ENCODE peak calls at places on chromosomes 16 and 17, in seven cellular contexts. P is tibial nerve, B is neural progenitor cell, O is prostate gland, Q is lung, G is heart left ventricle, R is upper lobe of left lung. E is an unnamed sample.

GRCh38 chr16:50735629-50736122 is 6.2 kb upstream of the CYLD start:
- DNase-seq in B (no peak), O (no peak), G (no peak), P (no peak), Q (no peak), R (no peak), E (no peak)

GRCh38 chr17:1714488-1714979 is 4.4 kb upstream of the TLCD2 start:
- DNase-seq in P (peak; percentile 99), Q (peak; percentile 98), G (peak; percentile 99), B (peak; percentile 96), O (peak; percentile 93), R (peak; percentile 95), E (peak; percentile 95)

GRCh38 chr17:21214777-21215541 is 998 bp upstream of the TMEM11 start:
- DNase-seq in Q (no peak), G (no peak), P (no peak), R (no peak), O (no peak), B (peak; percentile 72), E (peak; percentile 25)

GRCh38 chr17:7290166-7290565 is 4.3 kb downstream of the YBX2 start:
- DNase-seq in B (no peak), P (no peak), O (no peak), R (peak; percentile 58), Q (no peak), G (no peak), E (no peak)

GRCh38 chr17:61340431-61340830 is 59.2 kb upstream of the TBX2 start:
- DNase-seq in B (no peak), G (no peak), R (no peak), P (no peak), Q (no peak), O (no peak), E (no peak)

GRCh38 chr17:46042248-46042647 is 43.2 kb downstream of the STH start:
- DNase-seq in P (no peak), O (no peak), Q (no peak), G (no peak), R (no peak), B (no peak), E (no peak)

GRCh38 chr16:10879681-10880589 is 2.9 kb downstream of the CIITA start:
- DNase-seq in B (no peak), P (no peak), G (no peak), O (no peak), R (no peak), Q (no peak), E (no peak)

GRCh38 chr17:59002126-59002525 is 104.6 kb downstream of the TRIM37 start:
- DNase-seq in O (no peak), R (no peak), P (no peak), G (no peak), Q (no peak), B (no peak), E (no peak)

GRCh38 chr16:8712589-8713361 is 38.4 kb downstream of the ABAT start:
- DNase-seq in G (no peak), O (no peak), Q (no peak), B (peak; percentile 78), P (no peak), R (peak; percentile 57), E (no peak)

GRCh38 chr17:55575058-55575606 is 63.9 kb upstream of the SMIM36 start:
- DNase-seq in O (no peak), Q (no peak), R (no peak), P (no peak), B (no peak), G (no peak), E (no peak)

GRCh38 chr17:21194210-21194609 is 19.8 kb downstream of the TMEM11 start:
- DNase-seq in G (no peak), R (no peak), P (peak; percentile 15), B (no peak), Q (no peak), O (no peak), E (no peak)

GRCh38 chr16:11604783-11605563 is 18.3 kb upstream of the LITAF start:
- DNase-seq in B (no peak), Q (no peak), O (no peak), P (no peak), G (peak; percentile 87), R (no peak), E (no peak)

GRCh38 chr16:17831330-17831729 is 360.6 kb upstream of the XYLT1 start:
- DNase-seq in B (peak; percentile 26), G (no peak), Q (no peak), O (no peak), R (no peak), P (no peak), E (no peak)

DNA sequence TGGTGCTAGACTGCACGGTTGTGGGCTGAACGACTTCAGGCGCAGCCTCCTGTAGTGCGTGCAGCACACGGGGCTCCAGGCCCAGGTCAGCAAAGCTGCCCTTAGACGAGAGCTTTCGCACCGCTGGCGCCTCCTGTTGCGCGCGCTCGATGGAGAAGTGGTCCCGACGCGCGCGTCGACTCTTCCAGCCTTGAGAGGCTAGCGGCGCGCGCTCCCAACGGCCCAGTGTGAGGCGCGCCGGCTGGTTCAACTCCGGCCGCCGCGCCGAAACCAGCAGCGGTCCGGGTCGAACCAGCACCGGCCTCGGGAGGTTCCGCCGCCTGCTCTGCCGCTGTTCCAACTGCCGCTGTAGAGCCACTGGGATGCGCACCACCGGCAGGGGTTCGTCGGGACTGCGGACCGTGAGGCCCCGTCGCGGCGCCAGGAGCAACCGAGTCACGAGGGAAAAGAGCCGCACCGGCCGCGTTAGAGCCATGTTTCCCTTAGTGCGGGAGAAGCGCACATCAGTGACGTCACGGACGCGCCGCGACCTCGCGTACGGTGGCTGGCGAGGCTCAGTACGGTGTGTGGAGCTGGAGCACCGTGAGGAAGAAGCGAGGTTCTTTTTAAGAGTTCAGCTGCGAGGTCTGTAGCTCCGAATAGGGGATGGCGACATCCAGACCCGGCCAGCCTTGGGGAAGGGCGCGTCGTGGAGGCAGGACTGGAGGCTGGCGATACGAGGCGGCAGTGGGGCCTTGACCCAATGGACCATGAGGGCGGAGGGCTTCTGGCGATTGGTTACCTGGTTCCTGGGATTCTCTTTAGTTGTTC is at the start of the genes DDX28 and DUS2:
- DNase-seq in P (peak; percentile 96), Q (peak; percentile 92), R (peak; percentile 100), B (peak; percentile 96), G (peak; percentile 91), O (peak; percentile 88), E (peak; percentile 86)
- TF ChIP-seq CTCF in P (peak; percentile 58), Q (peak; percentile 1), R (peak; percentile 47), B (no peak), G (no peak), O (no peak), E (no peak)

DNA sequence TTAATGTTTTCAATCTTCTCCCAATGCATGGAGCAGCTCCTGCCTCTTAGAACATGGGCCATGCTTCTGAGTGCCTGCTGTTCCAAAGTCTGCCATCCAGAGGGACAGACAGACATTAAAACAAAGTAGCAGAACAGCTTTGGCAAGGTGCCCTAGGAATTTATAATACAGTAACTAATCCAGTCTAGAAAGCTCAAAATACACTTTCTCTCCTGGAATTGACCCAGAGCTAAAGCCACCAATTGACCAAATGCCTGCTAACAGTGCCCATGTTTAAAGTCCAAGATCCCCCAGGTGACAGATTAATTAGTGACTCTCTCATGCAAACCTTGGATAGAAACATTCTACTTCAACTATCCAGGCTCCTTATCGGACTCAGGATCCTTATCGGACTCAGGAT is 11.1 kb upstream of the CHRNE start:
- DNase-seq in O (no peak), B (no peak), R (no peak), G (no peak), P (no peak), Q (no peak), E (no peak)
- H3K27ac ChIP-seq in O (no peak overlapping the region), B (no peak overlapping the region), R (no peak overlapping the region), G (no peak overlapping the region), P (no peak overlapping the region), Q (no peak overlapping the region), E (no peak overlapping the region)

GRCh38 chr17:38571833-38572274 is 33.9 kb downstream of the SRCIN1 start:
- DNase-seq in O (no peak), G (no peak), P (no peak), R (no peak), B (peak; percentile 54), Q (no peak), E (no peak)
- TF ChIP-seq CTCF in O (no peak), G (no peak), P (no peak), R (no peak), B (no peak), Q (no peak), E (no peak)

GRCh38 chr16:75506567-75506966 is 11.3 kb upstream of the CHST6 start:
- DNase-seq in R (no peak), P (peak; percentile 59), B (no peak), G (peak; percentile 66), Q (peak; percentile 46), O (no peak), E (peak; percentile 88)
- H3K27ac ChIP-seq in R (peak overlapping the region; percentile 13), P (no peak overlapping the region), B (no peak overlapping the region), G (peak overlapping the region; percentile 41), Q (no peak overlapping the region), O (no peak overlapping the region), E (peak overlapping the region; percentile 76)

GRCh38 chr16:35797811-35798210 is 2338.4 kb downstream of the TP53TG3F start:
- DNase-seq in B (no peak), O (no peak), Q (no peak), R (no peak), G (no peak), P (no peak), E (no peak)

GRCh38 chr16:35795361-35796029 is 2336.1 kb downstream of the TP53TG3F start:
- DNase-seq in Q (no peak), B (no peak), R (peak; percentile 60), P (no peak), O (no peak), G (no peak), E (no peak)

GRCh38 chr16:35798885-35799426 is 2339.5 kb downstream of the TP53TG3F start:
- DNase-seq in Q (no peak), P (no peak), R (peak; percentile 33), G (peak; percentile 84), O (no peak), B (no peak), E (no peak)
- TF ChIP-seq CTCF in Q (no peak), P (no peak), R (no peak), G (no peak), O (no peak), B (no peak), E (no peak)

GRCh38 chr16:85320677-85321385 is 208.6 kb upstream of the CIBAR2 start:
- DNase-seq in O (no peak), P (no peak), B (no peak), Q (no peak), G (no peak), R (no peak), E (no peak)
- H3K27ac ChIP-seq in O (peak overlapping the region; percentile 84), P (peak overlapping the region; percentile 56), B (no peak overlapping the region), Q (no peak overlapping the region), G (no peak overlapping the region), R (peak overlapping the region; percentile 79), E (peak overlapping the region; percentile 73)

DNA sequence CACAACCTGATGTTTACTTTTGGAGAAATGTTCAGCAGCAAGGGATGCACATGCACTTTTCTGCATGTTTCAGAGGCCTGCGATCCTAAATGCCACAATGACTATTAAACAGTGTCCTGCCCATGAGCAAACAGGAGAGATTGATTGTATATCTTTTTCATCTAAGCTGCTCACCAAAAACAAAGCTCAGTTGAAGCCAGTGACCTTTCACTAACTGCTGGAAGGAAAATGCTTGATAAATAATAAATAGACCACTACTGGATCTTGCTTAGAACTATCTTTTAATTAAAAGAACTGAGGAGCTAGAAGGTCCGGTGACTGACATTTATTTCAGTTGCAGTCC is 16.3 kb downstream of the MRPS23 start:
- DNase-seq in O (no peak), G (no peak), Q (no peak), P (no peak), R (no peak), B (no peak), E (no peak)
- TF ChIP-seq CTCF in O (no peak), G (no peak), Q (no peak), P (peak; percentile 6), R (no peak), B (no peak), E (peak; percentile 64)

E was measured in RWPE1.